ENCODE peak calls at places on chromosomes 3 and 15, in seven cellular contexts. A, O, U, M, E, J and D are unnamed samples.

GRCh38 chr3:24505678-24506560 is 11.3 kb upstream of the THRB start:
- DNase-seq in A (no peak), O (no peak), U (no peak), M (no peak), E (no peak), J (no peak), D (no peak)

GRCh38 chr3:80688814-80689213 is 921.0 kb upstream of the ROBO1 start:
- DNase-seq in A (no peak), O (no peak), U (no peak), M (no peak), E (no peak), J (no peak), D (no peak)

GRCh38 chr3:105747056-105747455 is 121.8 kb downstream of the CBLB start:
- DNase-seq in A (peak; percentile 69), O (no peak), U (no peak), M (no peak), E (peak; percentile 18), J (no peak), D (no peak)

GRCh38 chr3:149382091-149382467 is 4.6 kb upstream of the TM4SF1 start:
- DNase-seq in A (peak; percentile 61), O (no peak), U (no peak), M (no peak), E (no peak), J (no peak), D (no peak)

GRCh38 chr3:106093616-106094015 is 224.8 kb upstream of the CBLB start:
- DNase-seq in A (no peak), O (no peak), U (no peak), M (no peak), E (no peak), J (no peak), D (no peak)

GRCh38 chr15:62824111-62824737 is 218.3 kb upstream of the TPM1 start:
- DNase-seq in A (peak; percentile 81), O (no peak), U (no peak), M (no peak), E (no peak), J (no peak), D (no peak)

GRCh38 chr3:186002884-186003472 is 65.2 kb upstream of the TRA2B start:
- DNase-seq in A (peak; percentile 16), O (no peak), U (no peak), M (no peak), E (peak; percentile 12), J (no peak), D (peak; percentile 20)

GRCh38 chr3:72143322-72143721 is 358.4 kb upstream of the PROK2 start:
- DNase-seq in A (peak; percentile 43), O (no peak), U (no peak), M (no peak), E (no peak), J (no peak), D (no peak)

GRCh38 chr3:35829499-35829898 is 190.2 kb downstream of the ARPP21 start:
- DNase-seq in A (no peak), O (no peak), U (no peak), M (no peak), E (no peak), J (no peak), D (no peak)

GRCh38 chr3:111714305-111714704 is 119.2 kb upstream of the ZBED2 start:
- DNase-seq in A (peak; percentile 46), O (no peak), U (no peak), M (no peak), E (no peak), J (no peak), D (no peak)

GRCh38 chr3:116111765-116112164 is 333.5 kb downstream of the LSAMP start:
- DNase-seq in A (no peak), O (no peak), U (no peak), M (no peak), E (no peak), J (no peak), D (no peak)

GRCh38 chr3:159765025-159765859 is 223.4 kb upstream of the IL12A start:
- DNase-seq in A (peak; percentile 95), O (no peak), U (peak; percentile 27), M (no peak), E (no peak), J (peak; percentile 66), D (peak; percentile 87)